ENCODE peak calls at places on chromosomes 2 and 18, in seven cellular contexts. A is RPMI7951; G is HT-29; Y is CD8-positive, alpha-beta T cell; Z is GM10248; H is HTR-8/SVneo; U is NCI-H1105 treated with DMSO at 0.1 percent for 48 hours. T is an unnamed sample.

GRCh38 chr2:222998459-222998858 is 53.5 kb upstream of the KCNE4 start:
- DNase-seq in Y (no peak), U (no peak), A (no peak), Z (no peak), H (no peak), G (no peak), T (no peak)

GRCh38 chr2:183927367-183928355 is 670.7 kb upstream of the ZNF804A start:
- DNase-seq in H (peak; percentile 15), G (no peak), U (no peak), Y (no peak), A (no peak), Z (no peak), T (no peak)

GRCh38 chr2:235168174-235168979 is 216.6 kb downstream of the SH3BP4 start:
- DNase-seq in Z (no peak), G (no peak), Y (no peak), A (peak; percentile 25), H (no peak), U (no peak), T (no peak)

GRCh38 chr2:18262601-18263000 is 297.9 kb downstream of the RDH14 start:
- DNase-seq in Z (no peak), Y (no peak), G (no peak), U (no peak), A (no peak), H (no peak), T (no peak)

GRCh38 chr2:126754240-126755004 is 98.5 kb downstream of the GYPC start:
- DNase-seq in H (no peak), A (no peak), U (no peak), Y (no peak), Z (no peak), G (no peak), T (no peak)

GRCh38 chr2:18599509-18600254 is 10.3 kb upstream of the NT5C1B start:
- DNase-seq in Y (no peak), U (no peak), G (no peak), A (peak; percentile 49), H (no peak), Z (no peak), T (no peak)

GRCh38 chr2:176157499-176158305 is 595 bp downstream of the HOXD3 start:
- DNase-seq in Z (no peak), H (no peak), Y (no peak), U (no peak), G (no peak), A (no peak), T (no peak)

GRCh38 chr2:85577386-85578242 is at the start of gene VAMP8:
- DNase-seq in H (no peak), Y (peak; percentile 63), A (peak; percentile 70), G (peak; percentile 82), U (no peak), Z (peak; percentile 80), T (peak; percentile 59)

GRCh38 chr2:30807249-30807648 is at the start of gene CAPN13:
- DNase-seq in A (no peak), H (no peak), U (no peak), Z (no peak), G (peak; percentile 90), Y (no peak), T (no peak)

GRCh38 chr2:42324949-42325348 is 36.1 kb downstream of the COX7A2L start:
- DNase-seq in A (no peak), Y (no peak), G (no peak), H (no peak), Z (no peak), U (no peak), T (no peak)

GRCh38 chr18:67730884-67731283 is 214.4 kb upstream of the DSEL start:
- DNase-seq in Z (no peak), H (peak; percentile 24), G (no peak), U (no peak), Y (no peak), A (peak; percentile 6), T (no peak)

GRCh38 chr2:144479138-144479537 is 40.8 kb downstream of the ZEB2 start:
- DNase-seq in A (peak; percentile 10), Z (no peak), U (no peak), G (no peak), H (peak; percentile 3), Y (no peak), T (no peak)

GRCh38 chr2:147607379-147607778 is 237.4 kb upstream of the ACVR2A start:
- DNase-seq in Y (no peak), U (no peak), Z (no peak), H (no peak), G (no peak), A (no peak), T (no peak)

GRCh38 chr2:23516546-23517256 is 131.7 kb downstream of the KLHL29 start:
- DNase-seq in H (no peak), U (no peak), Z (no peak), G (no peak), A (no peak), Y (no peak), T (no peak)

GRCh38 chr2:233638836-233639235 is 2.6 kb downstream of the UGT1A10 start:
- DNase-seq in A (no peak), U (no peak), G (peak; percentile 90), Z (no peak), Y (no peak), H (no peak), T (no peak)

GRCh38 chr2:239552213-239552926 is 151.6 kb upstream of the HDAC4 start:
- DNase-seq in U (no peak), Z (no peak), A (no peak), G (no peak), Y (no peak), H (no peak), T (peak; percentile 30)

GRCh38 chr2:74915743-74916142 is 42.7 kb upstream of the POLE4 start:
- DNase-seq in H (no peak), Y (no peak), A (peak; percentile 90), G (no peak), Z (no peak), U (no peak), T (no peak)

GRCh38 chr2:149315461-149315860 is 14.9 kb upstream of the LYPD6 start:
- DNase-seq in H (no peak), Y (no peak), Z (no peak), U (no peak), A (no peak), G (no peak), T (no peak)

GRCh38 chr2:11033114-11033513 is 121.4 kb downstream of the KCNF1 start:
- DNase-seq in Y (no peak), G (no peak), A (no peak), U (no peak), Z (no peak), H (no peak), T (no peak)

T was measured in CD8-positive, alpha-beta memory T cell.